ENCODE peak calls at places on chromosome 21, in seven cellular contexts. P, M, H, A, S, D and Y are unnamed samples.

GRCh38 chr21:40425981-40426380 is 421.0 kb downstream of the DSCAM start:
- DNase-seq in P (no peak), H (no peak), S (no peak), A (no peak), M (no peak), D (no peak), Y (no peak)

GRCh38 chr21:38721055-38721454 is 84.7 kb upstream of the ETS2 start:
- DNase-seq in M (no peak), P (no peak), H (no peak), A (no peak), S (no peak), D (no peak), Y (no peak)

GRCh38 chr21:38661296-38662223 is 144.2 kb upstream of the ETS2 start:
- DNase-seq in H (peak), P (peak), A (peak), S (no peak), D (peak), M (no peak), Y (no peak)

GRCh38 chr21:36419996-36420395 is 34.8 kb downstream of the CHAF1B start:
- DNase-seq in A (peak), P (peak), M (peak), H (peak), D (peak), S (peak), Y (peak)

GRCh38 chr21:34878940-34879339 is 170.2 kb downstream of the RUNX1 start:
- DNase-seq in M (no peak), S (no peak), D (no peak), H (no peak), P (no peak), A (no peak), Y (no peak)

GRCh38 chr21:34031835-34032370 is 41.5 kb upstream of the MRPS6 start:
- DNase-seq in M (no peak), A (no peak), H (peak), S (no peak), P (no peak), D (no peak), Y (no peak)

GRCh38 chr21:38925923-38926322 is 120.2 kb downstream of the ETS2 start:
- DNase-seq in M (no peak), A (peak), P (peak), S (peak), H (peak), D (no peak), Y (peak)

GRCh38 chr21:39599191-39599966 is 13.4 kb upstream of the B3GALT5 start:
- DNase-seq in P (no peak), A (no peak), H (no peak), D (no peak), M (no peak), S (no peak), Y (no peak)

GRCh38 chr21:25400427-25400826 is 206.9 kb downstream of the MRPL39 start:
- DNase-seq in M (no peak), A (no peak), D (no peak), P (no peak), H (no peak), S (no peak), Y (no peak)

GRCh38 chr21:35273331-35273730 is 224.2 kb upstream of the RUNX1 start:
- DNase-seq in M (no peak), A (peak), P (no peak), H (peak), S (no peak), D (no peak), Y (no peak)

GRCh38 chr21:43859747-43860214 is 5.2 kb upstream of the AGPAT3 start:
- DNase-seq in P (no peak), S (peak), M (no peak), H (no peak), D (no peak), A (peak), Y (no peak)

GRCh38 chr21:35603471-35603870 is 456.9 kb downstream of the SETD4 start:
- DNase-seq in P (no peak), H (no peak), D (peak), M (no peak), S (no peak), A (no peak), Y (no peak)

GRCh38 chr21:22711636-22712035 is 1713.4 kb downstream of the NCAM2 start:
- DNase-seq in H (no peak), P (no peak), M (no peak), D (no peak), A (no peak), S (no peak), Y (no peak)

GRCh38 chr21:14120091-14120734 is 90.5 kb downstream of the LIPI start:
- DNase-seq in D (peak), M (no peak), S (peak), H (peak), P (no peak), A (no peak), Y (peak)

GRCh38 chr21:19999369-20000272 is 998.6 kb upstream of the NCAM2 start:
- DNase-seq in A (no peak), S (no peak), H (no peak), D (no peak), P (no peak), M (no peak), Y (no peak)

GRCh38 chr21:37074195-37074510 is 1.1 kb downstream of the TTC3 start:
- DNase-seq in A (no peak), P (no peak), S (no peak), M (no peak), H (no peak), D (no peak), Y (peak)

GRCh38 chr21:34704119-34704518 is 35.3 kb downstream of the CLIC6 start:
- DNase-seq in P (no peak), H (no peak), S (no peak), M (no peak), D (no peak), A (peak), Y (no peak)

GRCh38 chr21:43303240-43304178 is 123.4 kb downstream of the SIK1 start:
- DNase-seq in H (no peak), S (no peak), D (no peak), A (peak), M (no peak), P (peak), Y (no peak)

GRCh38 chr21:21165063-21165645 is 166.9 kb downstream of the NCAM2 start:
- DNase-seq in A (no peak), M (no peak), P (no peak), H (no peak), S (no peak), D (no peak), Y (no peak)

GRCh38 chr21:37257526-37257966 is 9.6 kb downstream of the VPS26C start:
- DNase-seq in A (peak), M (no peak), D (no peak), H (peak), P (no peak), S (no peak), Y (peak)

GRCh38 chr21:36753556-36753955 is 54.6 kb downstream of the SIM2 start:
- DNase-seq in S (no peak), M (no peak), H (no peak), P (no peak), A (no peak), D (no peak), Y (no peak)

GRCh38 chr21:14877581-14878228 is 187.1 kb downstream of the NRIP1 start:
- DNase-seq in D (no peak), S (no peak), P (no peak), A (no peak), M (no peak), H (no peak), Y (no peak)

GRCh38 chr21:39077816-39078215 is 105.4 kb downstream of the PSMG1 start:
- DNase-seq in D (no peak), A (peak), P (no peak), M (no peak), H (no peak), S (no peak), Y (no peak)

GRCh38 chr21:33112151-33112550 is 42.2 kb downstream of the OLIG1 start:
- DNase-seq in S (no peak), M (no peak), P (no peak), A (no peak), D (no peak), H (no peak), Y (no peak)

GRCh38 chr21:20997633-20998455 is at the start of gene NCAM2:
- DNase-seq in M (no peak), D (peak), S (peak), A (peak), P (peak), H (peak), Y (peak)

GRCh38 chr21:20877976-20878375 is 120.2 kb upstream of the NCAM2 start:
- DNase-seq in M (no peak), A (no peak), P (no peak), S (no peak), D (no peak), H (no peak), Y (no peak)

GRCh38 chr21:25589905-25590304 is 17.4 kb downstream of the MRPL39 start:
- DNase-seq in S (no peak), D (no peak), M (no peak), A (no peak), H (no peak), P (no peak), Y (no peak)

GRCh38 chr21:31786164-31786920 is 54.4 kb upstream of the SCAF4 start:
- DNase-seq in A (no peak), M (no peak), S (no peak), P (no peak), H (no peak), D (no peak), Y (no peak)
- TF ChIP-seq CTCF in A (no peak), M (no peak), S (no peak), P (no peak), H (no peak), D (no peak), Y (peak)

DNA sequence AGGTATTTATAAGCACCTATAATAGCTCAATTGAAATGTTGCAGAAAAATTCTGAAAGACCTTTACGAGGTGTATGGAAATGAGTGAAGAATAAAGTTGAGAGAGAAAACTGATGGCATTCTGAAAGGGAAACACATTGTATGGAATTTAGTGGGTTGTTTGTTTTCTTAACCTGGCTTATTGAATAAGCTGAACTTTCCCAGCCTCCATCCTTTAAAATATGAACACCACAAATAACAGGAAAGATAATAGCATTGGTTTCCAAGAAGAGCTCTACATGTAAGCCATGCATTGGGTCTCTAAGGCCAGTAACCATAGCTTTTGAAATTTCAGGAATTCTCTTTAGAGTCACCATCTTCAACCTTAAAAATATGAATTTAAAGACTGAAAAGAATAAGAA is 709.0 kb downstream of the USP25 start:
- DNase-seq in M (no peak), P (no peak), S (no peak), A (no peak), D (no peak), H (no peak), Y (no peak)
- H3K27ac ChIP-seq in M (no peak), P (no peak), S (no peak), A (no peak), D (no peak), H (no peak), Y (no peak)

DNA sequence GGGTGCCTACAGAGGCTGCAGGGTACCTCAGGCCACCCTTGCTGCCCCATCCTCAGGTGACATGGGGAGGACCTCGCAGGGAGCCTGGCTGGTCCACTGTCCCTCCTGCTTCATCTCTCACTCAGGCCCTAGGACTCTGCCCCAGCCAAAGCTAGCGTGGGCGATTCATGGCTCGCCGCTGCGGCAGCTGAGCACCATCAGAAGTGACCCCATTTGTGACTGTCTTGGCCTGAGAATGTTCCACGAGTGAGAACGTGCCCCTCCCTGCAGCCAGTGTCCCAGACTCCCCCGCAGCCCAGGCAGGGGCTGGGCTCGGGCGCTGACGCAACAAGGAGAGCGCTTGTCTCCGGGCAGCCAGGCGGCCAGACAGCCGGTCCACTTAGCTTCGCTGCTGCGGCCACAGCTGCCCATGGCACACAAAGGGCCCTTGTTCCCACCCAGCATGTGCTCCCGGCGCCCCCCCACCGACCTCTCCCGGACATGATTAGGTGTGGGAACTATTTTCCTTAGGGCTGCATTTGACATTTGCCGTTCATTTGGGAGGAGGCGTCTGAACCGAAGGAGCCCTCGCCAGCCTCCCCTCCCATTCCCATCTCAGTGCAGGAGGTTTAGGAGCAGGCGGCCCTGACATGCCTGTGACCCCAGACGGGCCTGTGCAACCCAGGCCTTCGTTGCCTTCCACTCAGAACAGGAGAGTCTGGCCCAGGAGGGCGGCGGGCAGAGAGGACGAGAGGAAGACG is 19.3 kb upstream of the POFUT2 start:
- DNase-seq in A (no peak), S (peak), D (no peak), H (peak), M (no peak), P (peak), Y (peak)
- TF ChIP-seq POLR2A in A (no peak), S (peak), D (no peak), H (no peak), M (no peak), P (no peak), Y (no peak)

GRCh38 chr21:18369115-18369514 is 34.5 kb downstream of the TMPRSS15 start:
- DNase-seq in P (no peak), S (no peak), D (no peak), M (no peak), H (no peak), A (no peak), Y (peak)
- TF ChIP-seq CTCF in P (no peak), S (peak), D (no peak), M (no peak), H (no peak), A (no peak), Y (no peak)

GRCh38 chr21:27818847-27819246 is 852.0 kb upstream of the ADAMTS5 start:
- DNase-seq in P (no peak), A (no peak), S (no peak), H (no peak), D (no peak), M (no peak), Y (no peak)
- H3K27ac ChIP-seq in P (no peak), A (no peak), S (no peak), H (no peak), D (no peak), M (no peak), Y (no peak)

GRCh38 chr21:44992608-44993031 is 52.8 kb downstream of the SLX9 start:
- DNase-seq in P (peak), S (no peak), H (no peak), M (no peak), A (no peak), D (no peak), Y (no peak)

GRCh38 chr21:44989943-44990780 is 50.3 kb downstream of the SLX9 start:
- DNase-seq in M (no peak), A (no peak), S (no peak), H (no peak), D (no peak), P (peak), Y (no peak)

GRCh38 chr21:44993321-44994015 is 53.6 kb downstream of the SLX9 start:
- DNase-seq in M (no peak), D (no peak), A (no peak), S (no peak), P (peak), H (no peak), Y (no peak)

GRCh38 chr21:44990921-44991320 is 51.1 kb downstream of the SLX9 start:
- DNase-seq in P (peak), H (no peak), S (no peak), A (no peak), D (no peak), M (no peak), Y (no peak)

DNA sequence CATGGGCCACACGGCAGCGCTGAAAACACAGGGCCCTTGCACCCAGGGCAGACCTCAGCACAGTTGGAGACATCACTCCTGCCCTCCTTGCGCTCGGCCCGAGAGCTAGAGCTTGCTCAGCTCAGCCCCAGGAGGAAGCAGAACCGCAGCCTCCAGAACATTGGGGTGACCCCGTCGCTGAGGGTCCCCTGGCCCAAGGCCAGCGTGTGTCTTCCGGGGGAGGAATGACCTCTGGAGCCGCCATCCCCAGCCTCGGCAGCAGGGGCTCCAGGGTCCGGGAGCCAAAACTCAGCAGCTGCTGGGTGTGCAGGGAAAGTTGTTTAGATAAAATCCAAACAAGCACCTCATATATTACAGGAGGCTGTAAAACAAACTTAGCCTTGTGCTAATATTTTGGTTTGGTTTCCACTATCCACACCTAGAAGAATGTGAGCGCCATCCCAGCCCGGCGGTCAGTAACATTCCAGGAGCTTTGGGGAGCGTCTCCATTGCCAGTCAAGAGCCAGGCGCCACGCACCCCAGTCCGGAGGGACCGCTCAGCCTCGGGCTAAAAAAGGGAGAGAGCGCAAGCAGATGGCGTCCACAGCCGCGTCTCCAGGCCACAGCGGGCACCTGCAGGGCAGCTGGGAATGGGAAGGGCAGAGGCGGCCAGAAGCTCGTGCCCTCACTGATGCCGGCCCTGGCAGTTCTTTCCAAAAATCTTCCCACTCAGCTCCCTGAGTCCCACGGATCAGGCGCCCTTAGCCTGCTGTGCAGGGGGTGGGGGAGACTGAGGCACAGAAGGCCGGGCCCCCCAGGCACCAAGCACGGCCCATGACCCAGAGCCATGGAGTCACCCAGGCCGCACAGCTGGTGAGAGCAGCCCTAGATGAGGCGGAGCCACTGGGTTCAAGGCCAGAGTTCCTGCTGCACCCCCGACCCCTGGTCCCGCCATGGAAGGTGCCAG is 52.0 kb downstream of the SLX9 start:
- DNase-seq in M (no peak), D (no peak), P (peak), A (no peak), H (no peak), S (no peak), Y (no peak)
- TF ChIP-seq POLR2A in M (no peak), D (no peak), P (no peak), A (no peak), H (no peak), S (no peak), Y (no peak)

GRCh38 chr21:29637126-29637525 is 302.7 kb downstream of the GRIK1 start:
- DNase-seq in D (no peak), M (no peak), H (no peak), P (no peak), A (no peak), S (no peak), Y (no peak)

GRCh38 chr21:29638761-29639327 is 301.0 kb downstream of the GRIK1 start:
- DNase-seq in D (no peak), H (no peak), P (no peak), M (no peak), S (no peak), A (no peak), Y (no peak)

GRCh38 chr21:29637553-29637952 is 302.2 kb downstream of the GRIK1 start:
- DNase-seq in P (no peak), M (no peak), A (no peak), H (no peak), D (no peak), S (no peak), Y (no peak)

GRCh38 chr21:29639366-29640232 is 300.2 kb downstream of the GRIK1 start:
- DNase-seq in A (no peak), P (no peak), H (no peak), S (no peak), M (no peak), D (no peak), Y (no peak)

GRCh38 chr21:29638138-29638537 is 301.7 kb downstream of the GRIK1 start:
- DNase-seq in D (no peak), M (no peak), S (no peak), P (no peak), H (no peak), A (no peak), Y (no peak)
- TF ChIP-seq CTCF in D (no peak), M (no peak), S (no peak), P (no peak), H (no peak), A (no peak), Y (no peak)

GRCh38 chr21:31872452-31873274 is at the start of gene HUNK:
- DNase-seq in H (peak), S (peak), M (no peak), A (peak), P (no peak), D (no peak), Y (peak)
- H3K27ac ChIP-seq in H (peak), S (peak), M (no peak), A (peak), P (no peak), D (no peak), Y (peak)

DNA sequence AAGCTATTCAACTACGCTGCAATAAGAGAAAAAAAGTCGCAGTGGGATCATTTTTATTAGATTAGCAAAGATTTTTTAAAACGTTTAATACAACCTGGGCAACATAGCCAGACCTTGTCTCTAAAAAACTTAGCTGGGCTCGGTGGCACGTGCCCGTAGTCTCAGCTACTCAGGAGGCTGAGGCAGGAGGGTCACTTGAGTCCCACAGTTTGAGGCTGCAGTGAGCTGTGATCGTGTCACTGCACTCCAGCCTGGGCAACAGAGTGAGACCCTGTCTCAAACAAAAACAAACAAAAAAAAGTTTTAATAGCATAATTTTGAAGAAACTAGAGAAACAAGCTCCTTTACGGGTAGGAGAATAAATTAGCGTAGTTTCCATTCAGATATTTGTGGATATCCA is 1.0 kb upstream of the PRDM15 start:
- DNase-seq in P (no peak), H (no peak), M (no peak), D (no peak), S (no peak), A (no peak), Y (no peak)
- TF ChIP-seq POLR2A in P (no peak), H (no peak), M (no peak), D (no peak), S (no peak), A (no peak), Y (no peak)